ENCODE peak calls at places on chromosome 18, in six cellular contexts. C is cardiac muscle cell, F is colonic mucosa, H is naive B cell, E is caudate nucleus, R is HAP-1. V is an unnamed sample.

GRCh38 chr18:2223394-2223793 is 347.9 kb downstream of the METTL4 start:
- DNase-seq in E (no peak), R (no peak), C (peak; percentile 36), F (no peak), H (no peak), V (no peak)

GRCh38 chr18:79507076-79507545 is 111.4 kb downstream of the NFATC1 start:
- DNase-seq in C (peak; percentile 20), R (no peak), F (peak; percentile 31), E (no peak), H (no peak), V (no peak)

GRCh38 chr18:9022397-9023170 is 79.9 kb upstream of the NDUFV2 start:
- DNase-seq in C (no peak), H (no peak), R (no peak), E (no peak), F (no peak), V (no peak)

GRCh38 chr18:24656571-24656971 is 196.1 kb downstream of the HRH4 start:
- DNase-seq in C (no peak), F (no peak), R (no peak), H (no peak), E (no peak), V (peak; percentile 95)

GRCh38 chr18:13868501-13869271 is 44.7 kb downstream of the MC5R start:
- DNase-seq in C (peak; percentile 11), R (no peak), E (no peak), H (no peak), F (no peak), V (no peak)

GRCh38 chr18:10950080-10950875 is 199.1 kb downstream of the PIEZO2 start:
- DNase-seq in R (no peak), F (no peak), E (no peak), H (no peak), C (no peak), V (no peak)

GRCh38 chr18:74652392-74652988 is 54.8 kb downstream of the ZNF407 start:
- DNase-seq in F (no peak), E (no peak), C (peak; percentile 65), H (peak; percentile 5), R (peak; percentile 39), V (peak; percentile 63)

GRCh38 chr18:61556862-61557261 is 223.6 kb downstream of the CDH20 start:
- DNase-seq in E (no peak), H (no peak), C (no peak), R (no peak), F (no peak), V (no peak)

GRCh38 chr18:46771141-46771540 is 14.3 kb upstream of the ST8SIA5 start:
- DNase-seq in E (no peak), H (no peak), C (no peak), R (no peak), F (no peak), V (no peak)

GRCh38 chr18:51430538-51430937 is 233.1 kb upstream of the MEX3C start:
- DNase-seq in F (no peak), E (no peak), C (no peak), H (no peak), R (no peak), V (peak; percentile 17)

GRCh38 chr18:34943587-34943986 is 97.6 kb upstream of the MAPRE2 start:
- DNase-seq in H (no peak), C (no peak), F (no peak), R (no peak), E (no peak), V (no peak)

GRCh38 chr18:499351-500229 is 911 bp downstream of the COLEC12 start:
- DNase-seq in C (peak; percentile 52), H (no peak), E (no peak), R (no peak), F (no peak), V (peak; percentile 75)

GRCh38 chr18:43170586-43170985 is 55.1 kb upstream of the RIT2 start:
- DNase-seq in H (no peak), R (no peak), E (no peak), F (no peak), C (no peak), V (no peak)

GRCh38 chr18:12278765-12279682 is 24.9 kb downstream of the CIDEA start:
- DNase-seq in H (no peak), C (peak; percentile 98), E (peak; percentile 15), F (peak; percentile 53), R (no peak), V (peak; percentile 95)

GRCh38 chr18:23515911-23516546 is 12.7 kb downstream of the RMC1 start:
- DNase-seq in R (peak; percentile 64), C (peak; percentile 88), F (peak; percentile 83), H (peak; percentile 66), E (peak; percentile 83), V (peak; percentile 81)

GRCh38 chr18:26649193-26649543 is 100.8 kb upstream of the KCTD1 start:
- DNase-seq in H (no peak), R (no peak), E (no peak), F (no peak), C (peak; percentile 26), V (peak; percentile 32)

GRCh38 chr18:31954349-31954748 is 11.4 kb upstream of the TRAPPC8 start:
- DNase-seq in H (no peak), E (no peak), C (no peak), F (peak; percentile 36), R (no peak), V (no peak)

GRCh38 chr18:41096504-41096903 is 858.5 kb upstream of the PIK3C3 start:
- DNase-seq in R (peak; percentile 87), F (no peak), H (no peak), E (no peak), C (peak; percentile 61), V (peak; percentile 9)

GRCh38 chr18:59395226-59396175 is 36.4 kb upstream of the LMAN1 start:
- DNase-seq in R (no peak), E (no peak), H (no peak), C (no peak), F (no peak), V (no peak)

GRCh38 chr18:36580874-36581750 is 247.7 kb downstream of the TPGS2 start:
- DNase-seq in E (no peak), H (no peak), C (no peak), R (no peak), F (no peak), V (peak; percentile 9)

GRCh38 chr18:8706981-8707940 is 1.9 kb downstream of the MTCL1 start:
- DNase-seq in R (peak; percentile 74), C (peak; percentile 71), F (no peak), H (no peak), E (no peak), V (peak; percentile 87)

GRCh38 chr18:3367491-3368091 is 82.4 kb upstream of the TGIF1 start:
- DNase-seq in R (peak; percentile 65), E (no peak), F (no peak), C (no peak), H (no peak), V (no peak)

GRCh38 chr18:79953921-79954651 is 2.6 kb upstream of the SLC66A2 start:
- DNase-seq in F (peak; percentile 81), E (no peak), C (no peak), H (no peak), R (no peak), V (peak; percentile 24)

GRCh38 chr18:37501136-37501535 is 64.5 kb downstream of the CELF4 start:
- DNase-seq in F (no peak), R (no peak), E (no peak), C (no peak), H (no peak), V (no peak)

GRCh38 chr18:23599809-23600208 is 13.5 kb upstream of the NPC1 start:
- DNase-seq in F (no peak), R (no peak), E (no peak), C (no peak), H (no peak), V (no peak)

GRCh38 chr18:74818776-74819175 is 221.1 kb downstream of the ZNF407 start:
- DNase-seq in E (no peak), C (no peak), F (no peak), H (no peak), R (no peak), V (no peak)

GRCh38 chr18:8536226-8536625 is 73.0 kb upstream of the RAB12 start:
- DNase-seq in C (no peak), E (no peak), R (no peak), H (no peak), F (no peak), V (no peak)

GRCh38 chr18:5410582-5410981 is 115.1 kb upstream of the ZBTB14 start:
- DNase-seq in C (no peak), H (no peak), R (no peak), E (no peak), F (no peak), V (no peak)